ENCODE peak calls at places on chromosomes 3 and 15, in four cellular contexts. One of them, this sample, is unnamed. For H3K9me3, the result is how much of the 10 kb centered on the place peaks cover.

GRCh38 chr3:187456268-187456667 is 88.1 kb downstream of the RTP4 start:
- DNase-seq in Peyer's patch: no peak
- DNase-seq in astrocyte: no peak
- DNase-seq in CD8-positive, alpha-beta T cell: no peak
- DNase-seq in this sample: no peak

GRCh38 chr3:171480526-171480925 is 20.3 kb upstream of the TNIK start:
- DNase-seq in Peyer's patch: no peak
- DNase-seq in astrocyte: peak
- DNase-seq in CD8-positive, alpha-beta T cell: no peak
- DNase-seq in this sample: no peak

GRCh38 chr3:186360779-186361178 is 1.3 kb downstream of the DGKG start:
- DNase-seq in Peyer's patch: no peak
- DNase-seq in astrocyte: no peak
- DNase-seq in CD8-positive, alpha-beta T cell: no peak
- DNase-seq in this sample: no peak

GRCh38 chr3:106401666-106402319 is 533.0 kb upstream of the CBLB start:
- DNase-seq in Peyer's patch: no peak
- DNase-seq in astrocyte: peak
- DNase-seq in CD8-positive, alpha-beta T cell: no peak
- DNase-seq in this sample: no peak

GRCh38 chr3:194487289-194488006 is 646 bp upstream of the ATP13A3 start:
- DNase-seq in Peyer's patch: peak
- DNase-seq in astrocyte: no peak
- DNase-seq in CD8-positive, alpha-beta T cell: peak
- DNase-seq in this sample: peak

GRCh38 chr3:195911041-195911945 is 2.9 kb upstream of the TNK2 start:
- DNase-seq in Peyer's patch: no peak
- DNase-seq in astrocyte: no peak
- DNase-seq in CD8-positive, alpha-beta T cell: no peak
- DNase-seq in this sample: no peak

GRCh38 chr3:124653788-124654469 is 76.3 kb upstream of the UMPS start:
- DNase-seq in Peyer's patch: no peak
- DNase-seq in astrocyte: no peak
- DNase-seq in CD8-positive, alpha-beta T cell: no peak
- DNase-seq in this sample: no peak

GRCh38 chr15:45690581-45691260 is 55.9 kb downstream of the SQOR start:
- DNase-seq in Peyer's patch: no peak
- DNase-seq in astrocyte: no peak
- DNase-seq in CD8-positive, alpha-beta T cell: no peak
- DNase-seq in this sample: no peak

GRCh38 chr3:158935846-158936245 is 134.0 kb downstream of the MFSD1 start:
- DNase-seq in Peyer's patch: no peak
- DNase-seq in astrocyte: no peak
- DNase-seq in CD8-positive, alpha-beta T cell: no peak
- DNase-seq in this sample: no peak

GRCh38 chr3:129161860-129162271 is 1.0 kb upstream of the ISY1 start:
- DNase-seq in Peyer's patch: peak
- DNase-seq in astrocyte: no peak
- DNase-seq in CD8-positive, alpha-beta T cell: peak
- DNase-seq in this sample: no peak

GRCh38 chr15:65952425-65953053 is 83.2 kb downstream of the RAB11A start:
- DNase-seq in Peyer's patch: no peak
- DNase-seq in astrocyte: peak
- DNase-seq in CD8-positive, alpha-beta T cell: no peak
- DNase-seq in this sample: no peak

DNA sequence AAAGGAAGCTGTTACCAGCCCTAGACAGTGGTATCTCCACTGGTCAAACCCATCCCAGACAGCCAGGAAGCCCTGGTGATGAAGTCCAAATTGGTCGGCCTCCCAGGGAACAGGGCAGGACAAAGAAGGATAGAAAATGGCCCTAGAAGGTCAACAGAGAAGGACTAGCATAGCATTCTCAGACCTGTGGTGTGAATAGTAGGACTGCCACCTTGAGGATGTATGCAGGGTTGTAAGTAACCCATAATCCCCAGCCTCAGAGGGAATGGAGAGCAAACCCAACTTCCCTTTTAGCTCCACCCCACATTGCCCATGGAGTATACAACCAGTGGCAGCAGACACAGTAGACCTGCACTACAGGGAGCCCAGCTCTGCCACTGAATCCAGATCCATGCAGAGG is 68.6 kb upstream of the EIF1B start:
- DNase-seq in Peyer's patch: no peak
- DNase-seq in astrocyte: no peak
- DNase-seq in CD8-positive, alpha-beta T cell: no peak
- DNase-seq in this sample: no peak
- TF ChIP-seq CTCF in Peyer's patch: no peak
- TF ChIP-seq CTCF in astrocyte: no peak
- TF ChIP-seq CTCF in CD8-positive, alpha-beta T cell: no peak
- TF ChIP-seq CTCF in this sample: no peak

GRCh38 chr15:70348581-70349344 is 251.0 kb upstream of the TLE3 start:
- DNase-seq in Peyer's patch: no peak
- DNase-seq in astrocyte: no peak
- DNase-seq in CD8-positive, alpha-beta T cell: no peak
- DNase-seq in this sample: no peak
- H3K27ac ChIP-seq in Peyer's patch: no peak
- H3K27ac ChIP-seq in astrocyte: no peak
- H3K27ac ChIP-seq in CD8-positive, alpha-beta T cell: no peak
- H3K27ac ChIP-seq in this sample: no peak

GRCh38 chr15:27805261-27806220 is 293.6 kb downstream of the OCA2 start:
- DNase-seq in Peyer's patch: no peak
- DNase-seq in astrocyte: no peak
- DNase-seq in CD8-positive, alpha-beta T cell: no peak
- DNase-seq in this sample: no peak
- H3K9me3 ChIP-seq in Peyer's patch: under half
- H3K9me3 ChIP-seq in astrocyte: under half
- H3K9me3 ChIP-seq in CD8-positive, alpha-beta T cell: under half
- H3K9me3 ChIP-seq in this sample: under half

GRCh38 chr15:37806808-37807207 is 127.6 kb upstream of the TMCO5A start:
- DNase-seq in Peyer's patch: no peak
- DNase-seq in astrocyte: no peak
- DNase-seq in CD8-positive, alpha-beta T cell: no peak
- DNase-seq in this sample: no peak

DNA sequence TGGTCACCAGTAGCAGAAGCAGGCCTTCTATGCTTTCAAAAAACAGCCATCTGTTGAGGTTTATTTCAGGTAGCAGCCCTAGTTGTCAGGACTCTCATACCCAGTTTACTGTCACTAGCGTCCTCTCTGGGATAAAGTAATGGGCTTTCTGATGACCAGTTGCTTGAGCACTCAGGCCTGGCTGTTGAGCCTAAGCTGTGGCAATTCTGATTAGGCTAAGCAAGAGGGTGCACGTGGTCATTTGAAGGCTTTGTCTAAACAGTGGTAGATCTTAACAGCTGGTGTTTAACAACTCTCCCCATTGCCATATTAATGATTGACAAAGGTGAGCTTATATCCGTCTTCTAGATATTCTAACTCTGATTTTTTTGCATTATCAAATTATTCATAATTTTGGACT is 132.9 kb upstream of the TMCO5A start:
- DNase-seq in Peyer's patch: no peak
- DNase-seq in astrocyte: no peak
- DNase-seq in CD8-positive, alpha-beta T cell: no peak
- DNase-seq in this sample: no peak
- TF ChIP-seq CTCF in Peyer's patch: no peak
- TF ChIP-seq CTCF in astrocyte: no peak
- TF ChIP-seq CTCF in CD8-positive, alpha-beta T cell: no peak
- TF ChIP-seq CTCF in this sample: no peak

DNA sequence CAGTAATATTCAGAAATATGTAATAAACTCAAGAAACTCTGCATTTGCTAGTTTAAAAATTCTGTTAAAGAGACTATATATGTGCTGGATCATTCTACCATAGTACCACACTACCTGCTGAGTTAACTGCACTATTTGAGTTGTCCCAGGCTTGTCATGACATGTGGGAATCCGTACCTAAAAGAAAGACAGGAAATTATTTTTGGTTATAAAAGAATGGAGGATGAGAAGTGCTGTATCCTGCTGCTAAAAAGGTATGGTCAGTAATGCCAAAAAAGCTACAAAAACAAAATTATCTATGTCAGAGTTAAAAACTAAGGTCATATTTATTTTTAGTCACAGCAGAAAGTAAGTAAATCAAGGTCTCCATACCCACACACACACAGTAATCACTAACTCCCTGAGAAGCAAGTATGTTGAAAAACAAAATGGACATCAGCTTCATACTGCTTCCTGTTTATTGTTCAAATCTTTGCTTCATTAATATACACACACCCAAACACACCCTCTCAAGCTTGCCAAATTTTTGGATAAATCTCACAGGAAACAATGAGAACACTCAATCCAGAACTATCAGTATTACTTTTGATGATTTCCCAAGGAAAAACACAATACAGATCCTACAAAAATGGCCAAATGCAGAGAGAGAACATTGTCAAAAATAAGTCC is 33.7 kb downstream of the DENND6A start:
- DNase-seq in Peyer's patch: no peak
- DNase-seq in astrocyte: no peak
- DNase-seq in CD8-positive, alpha-beta T cell: no peak
- DNase-seq in this sample: no peak
- H3K27ac ChIP-seq in Peyer's patch: no peak
- H3K27ac ChIP-seq in astrocyte: no peak
- H3K27ac ChIP-seq in CD8-positive, alpha-beta T cell: no peak
- H3K27ac ChIP-seq in this sample: no peak

This sample was measured in CD4-positive, alpha-beta T cell.